ENCODE peak calls at places on chromosomes 4 and X, in six cellular contexts. C, P, J, L, B and Y are unnamed samples.

GRCh38 chr4:76213415-76214268 is at the start of gene SCARB2:
- DNase-seq in C (peak; percentile 89), P (peak; percentile 95), J (peak; percentile 60), L (peak; percentile 71), B (peak; percentile 89), Y (peak; percentile 91)

GRCh38 chrX:23938690-23939089 is 30.9 kb downstream of the CXorf58 start:
- DNase-seq in C (no peak), P (no peak), J (no peak), L (no peak), B (no peak), Y (no peak)

GRCh38 chrX:41382699-41383645 is 49.0 kb downstream of the DDX3X start:
- DNase-seq in C (no peak), P (no peak), J (no peak), L (no peak), B (no peak), Y (peak; percentile 25)

GRCh38 chr4:83266689-83267088 is 17.9 kb downstream of the COQ2 start:
- DNase-seq in C (no peak), P (no peak), J (no peak), L (no peak), B (no peak), Y (no peak)

GRCh38 chr4:42474406-42474805 is 77.1 kb downstream of the SHISA3 start:
- DNase-seq in C (no peak), P (no peak), J (no peak), L (no peak), B (no peak), Y (no peak)

GRCh38 chr4:100895572-100896197 is 377.9 kb upstream of the EMCN start:
- DNase-seq in C (no peak), P (no peak), J (no peak), L (no peak), B (no peak), Y (no peak)

GRCh38 chrX:51889851-51890250 is 3.6 kb upstream of the MAGED1 start:
- DNase-seq in C (no peak), P (no peak), J (no peak), L (no peak), B (no peak), Y (no peak)

GRCh38 chrX:100407147-100407783 is 2.8 kb downstream of the PCDH19 start:
- DNase-seq in C (no peak), P (no peak), J (no peak), L (no peak), B (no peak), Y (no peak)

GRCh38 chr4:87982446-87982845 is 6.9 kb downstream of the SPP1 start:
- DNase-seq in C (no peak), P (no peak), J (no peak), L (no peak), B (no peak), Y (no peak)

GRCh38 chr4:150625033-150625432 is 43.1 kb downstream of the MAB21L2 start:
- DNase-seq in C (no peak), P (no peak), J (no peak), L (no peak), B (no peak), Y (no peak)
- TF ChIP-seq EP300 in C (no peak), P (no peak), J (no peak), L (no peak), B (no peak), Y (no peak)

GRCh38 chrX:154411981-154412340 is 622 bp downstream of the TAFAZZIN start:
- DNase-seq in C (peak; percentile 76), P (peak; percentile 90), J (peak; percentile 69), L (peak; percentile 60), B (peak; percentile 82), Y (peak; percentile 76)
- TF ChIP-seq POLR2A in C (peak; percentile 21), P (no peak), J (peak; percentile 53), L (no peak), B (peak; percentile 14), Y (peak; percentile 71)

GRCh38 chr4:54986095-54986846 is 139.1 kb downstream of the KDR start:
- DNase-seq in C (no peak), P (no peak), J (no peak), L (no peak), B (no peak), Y (no peak)
- TF ChIP-seq CTCF in C (no peak), P (no peak), J (no peak), L (no peak), B (no peak), Y (no peak)

GRCh38 chr4:4499438-4500123 is 42.3 kb downstream of the STX18 start:
- DNase-seq in C (no peak), P (no peak), J (no peak), L (no peak), B (no peak), Y (no peak)
- TF ChIP-seq EP300 in C (no peak), P (no peak), J (no peak), L (no peak), B (no peak), Y (no peak)

GRCh38 chrX:40155617-40156471 is 58.1 kb upstream of the BCOR start:
- DNase-seq in C (no peak), P (no peak), J (peak; percentile 32), L (no peak), B (no peak), Y (no peak)

GRCh38 chrX:40153335-40154221 is 55.8 kb upstream of the BCOR start:
- DNase-seq in C (peak; percentile 68), P (peak; percentile 73), J (peak; percentile 35), L (no peak), B (no peak), Y (peak; percentile 68)

GRCh38 chrX:40156472-40157227 is 58.9 kb upstream of the BCOR start:
- DNase-seq in C (no peak), P (no peak), J (no peak), L (no peak), B (no peak), Y (no peak)

GRCh38 chrX:40154229-40154852 is 56.6 kb upstream of the BCOR start:
- DNase-seq in C (peak; percentile 59), P (peak; percentile 71), J (peak; percentile 53), L (no peak), B (no peak), Y (no peak)

GRCh38 chrX:40154853-40155616 is 57.3 kb upstream of the BCOR start:
- DNase-seq in C (peak; percentile 77), P (peak; percentile 88), J (peak; percentile 44), L (peak; percentile 80), B (no peak), Y (peak; percentile 66)
- TF ChIP-seq POLR2A in C (peak; percentile 50), P (no peak), J (peak; percentile 0), L (no peak), B (no peak), Y (no peak)

DNA sequence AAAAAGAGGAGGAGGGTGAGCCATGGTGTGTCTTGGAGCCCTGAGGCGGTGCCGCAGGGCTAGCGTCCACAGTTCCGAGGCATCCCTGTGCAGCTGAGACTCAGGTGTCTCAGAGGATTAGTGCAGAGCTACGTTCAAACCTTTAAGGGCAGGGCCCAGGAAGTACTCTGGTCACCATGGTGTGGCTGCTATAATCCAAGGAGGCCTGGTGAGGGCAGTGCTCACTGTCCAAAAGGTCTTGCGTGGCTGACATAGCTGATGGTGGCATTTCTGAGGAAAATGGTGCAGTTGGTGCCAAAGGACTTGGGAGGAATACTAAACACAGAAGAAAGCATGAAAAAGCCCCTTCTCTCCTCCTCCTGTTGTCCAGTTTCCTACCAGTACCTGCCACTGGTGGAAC is 146.9 kb downstream of the DCHS2 start:
- DNase-seq in C (no peak), P (no peak), J (no peak), L (no peak), B (no peak), Y (no peak)
- TF ChIP-seq CTCF in C (no peak), P (no peak), J (no peak), L (no peak), B (no peak), Y (no peak)

DNA sequence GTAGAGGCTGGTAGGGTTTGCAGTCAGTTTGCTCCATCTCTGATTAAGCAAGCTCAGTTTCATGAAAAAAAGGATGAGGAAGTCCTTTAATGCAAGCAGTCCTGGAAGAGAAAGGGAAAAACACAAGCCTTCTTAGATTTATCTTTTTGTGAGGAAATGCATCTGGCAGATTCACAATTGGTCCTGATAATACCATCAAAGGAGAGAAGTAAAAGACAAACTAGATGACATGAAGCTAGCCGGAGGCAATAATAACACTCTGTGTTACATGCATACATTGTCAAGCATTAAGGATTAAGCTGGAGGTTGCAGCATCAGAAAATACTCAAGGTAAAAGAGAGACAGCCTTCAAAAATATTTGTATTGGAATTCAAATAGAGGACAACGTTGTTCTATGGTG is 356.0 kb upstream of the TEX13C start:
- DNase-seq in C (no peak), P (no peak), J (no peak), L (no peak), B (no peak), Y (no peak)
- TF ChIP-seq EP300 in C (no peak), P (no peak), J (no peak), L (no peak), B (no peak), Y (no peak)